ENCODE peak calls at places on chromosomes 16 and 17, in four cellular contexts. N is gastroesophageal sphincter; Z is activated CD8-positive, alpha-beta T cell treated with anti-CD3 and anti-CD28 coated beads for 36 hours; U is activated naive CD4-positive, alpha-beta T cell treated with anti-CD3 and anti-CD28 coated beads, Interleukin-2, amount 50 U/mL, for 72 hours. G is an unnamed sample.

GRCh38 chr16:58129097-58129936 is at the start of gene CFAP20:
- ATAC-seq in Z (peak), N (peak), U (peak), G (peak)

GRCh38 chr17:80511222-80512180 is 33.1 kb upstream of the RPTOR start:
- ATAC-seq in N (no peak), U (peak), Z (no peak), G (no peak)

GRCh38 chr17:76983075-76983411 is 114.8 kb downstream of the MGAT5B start:
- ATAC-seq in N (no peak), Z (peak), U (peak), G (peak)

GRCh38 chr16:65388592-65388991 is 266.7 kb upstream of the CDH11 start:
- ATAC-seq in Z (no peak), U (no peak), N (no peak), G (no peak)

GRCh38 chr16:75319513-75320401 is 68.3 kb upstream of the BCAR1 start:
- ATAC-seq in U (peak), Z (peak), N (no peak), G (peak)

GRCh38 chr17:6523809-6524355 is 32.5 kb downstream of the PITPNM3 start:
- ATAC-seq in N (no peak), U (no peak), Z (no peak), G (no peak)

GRCh38 chr16:49620868-49621239 is 235.1 kb downstream of the ZNF423 start:
- ATAC-seq in N (no peak), Z (no peak), U (no peak), G (no peak)

GRCh38 chr17:80501739-80502577 is 25.6 kb upstream of the NPTX1 start:
- ATAC-seq in N (peak), U (no peak), Z (no peak), G (no peak)

GRCh38 chr16:66262253-66263167 is 104.0 kb upstream of the CDH5 start:
- ATAC-seq in N (peak), Z (no peak), U (no peak), G (no peak)

GRCh38 chr16:11139624-11140375 is 116.2 kb downstream of the SOCS1 start:
- ATAC-seq in U (peak), N (no peak), Z (peak), G (no peak)

GRCh38 chr16:71748226-71748625 is 23.7 kb upstream of the PHLPP2 start:
- ATAC-seq in U (no peak), Z (no peak), N (no peak), G (no peak)

GRCh38 chr16:85931596-85932402 is 32.8 kb downstream of the IRF8 start:
- ATAC-seq in U (no peak), Z (no peak), N (no peak), G (peak)

GRCh38 chr17:19579867-19580565 is 46.4 kb downstream of the SLC47A1 start:
- ATAC-seq in N (peak), Z (no peak), U (no peak), G (no peak)

G was measured in stimulated activated memory B cell treated with anti-CD40 and anti-IgM and Interleukin-4, amounts not matched to agents 10 μg/mL and 1 μg/mL and 100 μg/mL, for 72 hours.